ENCODE peak calls at places on chromosomes 12 and 14, in eight cellular contexts. O is heart left ventricle, W is body of pancreas, R is breast epithelium, T is HepG2, M is upper lobe of left lung, J is sigmoid colon, L is esophagus muscularis mucosa. F is an unnamed sample. For H3K4me1, the result is how much of the 10 kb centered on the place peaks cover.

GRCh38 chr14:54457609-54457996 is 16.4 kb upstream of the CNIH1 start:
- DNase-seq in O (no peak), W (no peak), R (no peak), T (no peak), M (no peak), J (no peak), L (no peak), F (no peak)

GRCh38 chr12:5780536-5780935 is 164.5 kb downstream of the ANO2 start:
- DNase-seq in O (no peak), W (no peak), R (no peak), T (no peak), M (no peak), J (no peak), L (peak), F (no peak)

GRCh38 chr14:101985957-101986356 is 21.6 kb downstream of the DYNC1H1 start:
- DNase-seq in O (no peak), W (no peak), R (no peak), T (no peak), M (no peak), J (no peak), L (no peak), F (no peak)

GRCh38 chr14:104680806-104681688 is 8.4 kb upstream of the INF2 start:
- DNase-seq in O (peak), W (peak), R (peak), T (peak), M (peak), J (peak), L (no peak), F (peak)

GRCh38 chr14:104394606-104394910 is 185.0 kb upstream of the C14orf180 start:
- DNase-seq in O (peak), W (no peak), R (no peak), T (no peak), M (no peak), J (no peak), L (peak), F (peak)

GRCh38 chr12:41368006-41368405 is 179.9 kb downstream of the PDZRN4 start:
- DNase-seq in O (no peak), W (no peak), R (no peak), T (no peak), M (no peak), J (no peak), L (no peak), F (no peak)

GRCh38 chr14:26597136-26598080 is at the start of gene NOVA1:
- DNase-seq in O (peak), W (peak), R (no peak), T (no peak), M (no peak), J (peak), L (no peak), F (peak)

GRCh38 chr12:126243814-126244213 is 1178.6 kb downstream of the AACS start:
- DNase-seq in O (no peak), W (no peak), R (no peak), T (no peak), M (no peak), J (no peak), L (no peak), F (no peak)

GRCh38 chr14:93970967-93971634 is 5.3 kb downstream of the ASB2 start:
- DNase-seq in O (no peak), W (no peak), R (peak), T (no peak), M (no peak), J (no peak), L (no peak), F (no peak)

GRCh38 chr12:32107376-32108267 is 975 bp downstream of the BICD1 start:
- DNase-seq in O (no peak), W (no peak), R (peak), T (peak), M (no peak), J (no peak), L (no peak), F (peak)

GRCh38 chr12:28611501-28611900 is 421.2 kb downstream of the CCDC91 start:
- DNase-seq in O (no peak), W (no peak), R (no peak), T (no peak), M (no peak), J (no peak), L (no peak), F (no peak)

GRCh38 chr12:12331244-12331771 is 18.7 kb downstream of the MANSC1 start:
- DNase-seq in O (no peak), W (no peak), R (no peak), T (no peak), M (no peak), J (no peak), L (no peak), F (peak)

GRCh38 chr12:94659531-94659930 is 9.2 kb upstream of the TMCC3 start:
- DNase-seq in O (no peak), W (no peak), R (no peak), T (no peak), M (no peak), J (no peak), L (no peak), F (no peak)

GRCh38 chr12:32843528-32844095 is 53.0 kb downstream of the PKP2 start:
- DNase-seq in O (no peak), W (no peak), R (no peak), T (no peak), M (no peak), J (no peak), L (no peak), F (no peak)

GRCh38 chr12:7837366-7837765 is 35.3 kb downstream of the SLC2A14 start:
- DNase-seq in O (no peak), W (peak), R (no peak), T (no peak), M (peak), J (no peak), L (no peak), F (no peak)

GRCh38 chr12:130280226-130280625 is 57.5 kb upstream of the PIWIL1 start:
- DNase-seq in O (no peak), W (no peak), R (no peak), T (no peak), M (no peak), J (no peak), L (no peak), F (no peak)

GRCh38 chr12:45660330-45660729 is 69.2 kb upstream of the ARID2 start:
- DNase-seq in O (no peak), W (peak), R (no peak), T (no peak), M (peak), J (no peak), L (no peak), F (no peak)

GRCh38 chr12:31263661-31264060 is 62.3 kb downstream of the SINHCAF start:
- DNase-seq in O (no peak), W (no peak), R (no peak), T (no peak), M (no peak), J (no peak), L (peak), F (no peak)

GRCh38 chr14:59321184-59321952 is 132.9 kb downstream of the DAAM1 start:
- DNase-seq in O (no peak), W (peak), R (no peak), T (no peak), M (no peak), J (no peak), L (no peak), F (no peak)

GRCh38 chr14:77369280-77369679 is 7.6 kb downstream of the TMED8 start:
- DNase-seq in O (no peak), W (no peak), R (no peak), T (no peak), M (no peak), J (no peak), L (no peak), F (no peak)

GRCh38 chr14:100070310-100070709 is 5.1 kb downstream of the EVL start:
- DNase-seq in O (no peak), W (no peak), R (no peak), T (no peak), M (no peak), J (no peak), L (no peak), F (no peak)

GRCh38 chr12:123900898-123901376 is 71.7 kb downstream of the CCDC92 start:
- DNase-seq in O (no peak), W (no peak), R (no peak), T (no peak), M (no peak), J (no peak), L (no peak), F (no peak)

GRCh38 chr12:630656-631632 is 32.3 kb downstream of the NINJ2 start:
- DNase-seq in O (peak), W (peak), R (no peak), T (no peak), M (peak), J (peak), L (no peak), F (peak)

GRCh38 chr14:102496955-102497744 is 12.4 kb downstream of the ANKRD9 start:
- DNase-seq in O (no peak), W (no peak), R (no peak), T (no peak), M (no peak), J (no peak), L (no peak), F (no peak)

GRCh38 chr12:10362828-10363664 is 26.8 kb downstream of the KLRK1 start:
- DNase-seq in O (no peak), W (no peak), R (no peak), T (no peak), M (no peak), J (no peak), L (no peak), F (no peak)

GRCh38 chr12:122368361-122369073 is 54.0 kb downstream of the CLIP1 start:
- DNase-seq in O (no peak), W (peak), R (no peak), T (no peak), M (no peak), J (no peak), L (no peak), F (no peak)

GRCh38 chr14:24848427-24848826 is 201.5 kb downstream of the STXBP6 start:
- DNase-seq in O (no peak), W (no peak), R (no peak), T (no peak), M (no peak), J (no peak), L (no peak), F (no peak)

GRCh38 chr14:70718383-70719123 is 76.8 kb downstream of the TTC9 start:
- DNase-seq in O (no peak), W (no peak), R (no peak), T (no peak), M (no peak), J (no peak), L (no peak), F (no peak)

GRCh38 chr14:68741839-68742470 is 50.9 kb downstream of the ZFP36L1 start:
- DNase-seq in O (no peak), W (peak), R (no peak), T (no peak), M (peak), J (no peak), L (no peak), F (no peak)

GRCh38 chr12:3753549-3754284 is 808 bp upstream of the CRACR2A start:
- DNase-seq in O (no peak), W (peak), R (no peak), T (no peak), M (no peak), J (peak), L (peak), F (peak)

GRCh38 chr14:85622106-85622505 is 92.2 kb downstream of the FLRT2 start:
- DNase-seq in O (no peak), W (no peak), R (no peak), T (no peak), M (no peak), J (no peak), L (no peak), F (no peak)

GRCh38 chr14:50340945-50341344 is 28.8 kb downstream of the DMAC2L start:
- DNase-seq in O (no peak), W (no peak), R (no peak), T (no peak), M (no peak), J (no peak), L (peak), F (no peak)

GRCh38 chr14:50342211-50343080 is 30.3 kb downstream of the DMAC2L start:
- DNase-seq in O (peak), W (peak), R (peak), T (peak), M (peak), J (peak), L (peak), F (peak)

GRCh38 chr14:50338547-50338946 is 26.4 kb downstream of the DMAC2L start:
- DNase-seq in O (no peak), W (no peak), R (no peak), T (no peak), M (no peak), J (no peak), L (peak), F (no peak)

GRCh38 chr14:50339178-50339804 is 27.2 kb downstream of the DMAC2L start:
- DNase-seq in O (no peak), W (no peak), R (no peak), T (no peak), M (no peak), J (no peak), L (peak), F (no peak)

GRCh38 chr14:50340045-50340444 is 27.9 kb downstream of the DMAC2L start:
- DNase-seq in O (no peak), W (no peak), R (no peak), T (no peak), M (no peak), J (no peak), L (peak), F (no peak)
- TF ChIP-seq POLR2A in O (no peak), W (no peak), R (no peak), T (no peak), M (no peak), J (no peak), L (no peak), F (no peak)

GRCh38 chr12:113240395-113240794 is 19.1 kb downstream of the TPCN1 start:
- DNase-seq in O (no peak), W (no peak), R (no peak), T (no peak), M (no peak), J (no peak), L (no peak), F (no peak)
- H3K4me1 ChIP-seq in O (half or more), W (half or more), R (under half), T (under half), M (half or more), J (under half), L (half or more), F (under half)

GRCh38 chr12:88923631-88924030 is 343.4 kb upstream of the KITLG start:
- DNase-seq in O (no peak), W (no peak), R (no peak), T (no peak), M (no peak), J (no peak), L (no peak), F (no peak)

GRCh38 chr12:88921434-88921833 is 341.2 kb upstream of the KITLG start:
- DNase-seq in O (no peak), W (no peak), R (no peak), T (no peak), M (no peak), J (no peak), L (no peak), F (no peak)

GRCh38 chr12:88921890-88922532 is 341.7 kb upstream of the KITLG start:
- DNase-seq in O (no peak), W (no peak), R (no peak), T (no peak), M (no peak), J (no peak), L (no peak), F (no peak)

GRCh38 chr12:88924162-88924561 is 343.9 kb upstream of the KITLG start:
- DNase-seq in O (no peak), W (no peak), R (no peak), T (no peak), M (no peak), J (no peak), L (no peak), F (no peak)

GRCh38 chr12:88922816-88923215 is 342.5 kb upstream of the KITLG start:
- DNase-seq in O (no peak), W (no peak), R (no peak), T (no peak), M (no peak), J (no peak), L (no peak), F (no peak)
- TF ChIP-seq POLR2A in O (no peak), W (no peak), R (no peak), T (no peak), M (no peak), J (no peak), L (no peak), F (no peak)

DNA sequence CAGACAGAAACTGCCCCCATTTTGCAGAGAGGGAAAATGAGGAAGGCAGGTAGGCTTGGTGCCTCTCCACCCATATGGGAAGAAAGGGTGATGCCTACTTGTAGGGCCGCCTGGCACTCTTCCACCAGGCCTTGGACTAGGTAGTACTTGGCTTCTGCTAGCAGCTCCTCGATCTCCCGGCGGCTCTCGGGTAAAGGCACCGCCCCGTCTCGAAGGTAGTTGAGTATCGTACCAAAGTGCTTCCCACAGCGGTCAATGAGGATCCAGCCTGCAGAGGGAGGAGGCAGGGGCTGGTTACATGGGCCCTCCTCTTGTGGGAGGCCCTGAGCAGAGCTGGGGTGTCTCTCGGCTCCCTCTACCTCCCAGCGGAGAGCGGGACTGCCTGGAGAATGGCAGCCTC is 16.6 kb downstream of the KCTD10 start:
- DNase-seq in O (no peak), W (no peak), R (no peak), T (no peak), M (peak), J (no peak), L (no peak), F (no peak)
- H3K4me1 ChIP-seq in O (half or more), W (under half), R (under half), T (under half), M (half or more), J (half or more), L (half or more), F (under half)

DNA sequence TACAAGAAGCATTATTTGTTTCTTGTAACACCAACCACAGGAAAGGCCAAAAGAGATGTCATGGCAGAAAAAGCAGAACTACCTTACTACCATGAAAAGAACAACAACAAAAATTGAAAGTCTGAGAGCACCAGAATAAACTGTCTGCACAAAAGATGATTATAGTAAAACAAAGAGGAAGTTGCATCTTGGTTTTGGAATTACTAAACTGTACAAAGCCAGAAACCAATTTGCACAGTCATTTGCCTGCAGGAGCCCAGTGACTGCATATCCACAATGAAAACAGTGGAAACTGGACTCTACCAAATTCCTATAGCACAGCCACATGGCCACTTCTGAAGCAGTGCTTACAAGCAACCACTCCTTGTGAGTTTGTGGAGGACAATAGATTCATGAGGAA is 276.2 kb downstream of the SSPN start:
- DNase-seq in O (no peak), W (peak), R (no peak), T (no peak), M (peak), J (no peak), L (no peak), F (no peak)
- TF ChIP-seq POLR2A in O (no peak), W (no peak), R (no peak), T (no peak), M (no peak), J (no peak), L (no peak), F (no peak)

GRCh38 chr12:53973093-53974042 is at the start of gene HOXC11:
- DNase-seq in O (no peak), W (no peak), R (no peak), T (no peak), M (no peak), J (no peak), L (no peak), F (no peak)

GRCh38 chr12:53971129-53971528 is 1.8 kb upstream of the HOXC11 start:
- DNase-seq in O (no peak), W (no peak), R (no peak), T (no peak), M (no peak), J (no peak), L (no peak), F (no peak)

GRCh38 chr12:53971686-53972085 is 1.2 kb upstream of the HOXC11 start:
- DNase-seq in O (no peak), W (no peak), R (no peak), T (no peak), M (no peak), J (no peak), L (no peak), F (no peak)

GRCh38 chr12:53972152-53972702 is 699 bp upstream of the HOXC11 start:
- DNase-seq in O (no peak), W (no peak), R (no peak), T (no peak), M (no peak), J (no peak), L (no peak), F (no peak)

DNA sequence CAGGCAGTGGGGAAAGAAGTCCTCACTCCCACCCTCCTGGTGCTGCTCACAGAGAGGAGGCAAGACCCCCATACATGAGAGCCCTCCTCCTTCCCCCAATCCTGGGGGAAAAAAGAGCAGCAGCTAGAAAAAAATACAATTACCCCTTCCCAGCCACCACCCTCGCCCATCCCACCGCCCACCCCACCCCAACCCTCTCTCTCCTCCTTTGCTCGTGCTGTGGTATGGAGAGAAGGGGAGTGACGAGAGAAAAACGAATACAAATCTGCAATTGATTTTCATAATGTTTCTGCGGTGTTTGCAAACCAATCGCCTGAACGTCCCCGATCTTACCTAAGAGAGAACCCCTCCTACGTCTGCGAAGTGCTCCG is 219 bp upstream of the HOXC11 start:
- DNase-seq in O (no peak), W (no peak), R (no peak), T (no peak), M (no peak), J (no peak), L (no peak), F (no peak)
- H3K4me1 ChIP-seq in O (under half), W (under half), R (under half), T (under half), M (under half), J (under half), L (under half), F (under half)

DNA sequence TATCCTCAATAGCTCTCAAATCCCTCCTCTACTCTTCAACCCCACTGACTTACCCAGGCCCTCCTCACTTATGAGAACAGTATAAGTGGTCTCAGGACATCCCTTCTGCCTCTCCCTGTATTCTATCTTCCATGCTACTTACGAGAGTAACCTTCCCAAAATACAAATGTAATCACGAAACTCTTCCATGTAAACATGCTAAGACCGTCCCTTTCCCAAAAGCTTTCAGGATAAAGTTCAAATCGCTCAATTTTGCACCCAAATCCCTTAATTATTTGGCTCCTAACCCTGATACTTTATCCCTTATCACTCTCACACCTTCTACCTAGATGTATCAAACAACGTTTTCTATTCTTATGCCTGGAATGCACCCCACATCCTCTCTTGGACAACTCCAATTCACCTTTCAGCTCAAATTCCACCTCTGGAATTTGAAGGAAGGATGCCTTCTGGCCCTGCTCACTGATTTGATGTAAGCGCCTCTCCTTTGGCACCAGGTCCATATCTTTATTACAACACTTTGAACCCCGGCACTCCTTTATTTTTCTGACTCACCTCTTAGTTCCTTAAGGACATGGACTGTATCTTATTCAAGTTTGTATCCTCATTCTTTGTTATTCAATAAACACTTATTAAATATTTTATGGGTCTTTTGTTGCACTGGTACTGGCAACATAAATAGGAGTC is 3.2 kb downstream of the GALC start:
- DNase-seq in O (no peak), W (no peak), R (no peak), T (no peak), M (no peak), J (no peak), L (no peak), F (no peak)
- TF ChIP-seq POLR2A in O (no peak), W (no peak), R (no peak), T (no peak), M (no peak), J (no peak), L (no peak), F (no peak)

GRCh38 chr14:87018294-87018693 is 974.7 kb downstream of the GALC start:
- DNase-seq in O (no peak), W (no peak), R (no peak), T (no peak), M (no peak), J (no peak), L (no peak), F (no peak)
- H3K4me1 ChIP-seq in O (under half), W (under half), R (under half), T (under half), M (under half), J (under half), L (under half), F (under half)

F was measured in uterus.